ENCODE peak calls at places on chromosomes 16 and 17, in seven cellular contexts. O is natural killer cell, P is AG04450, J is PC-9, M is HFF-Myc, C is cardiac fibroblast, S is lower lobe of right lung. U is an unnamed sample.

GRCh38 chr16:15553313-15554088 is 89.5 kb downstream of the MARF1 start:
- DNase-seq in O (no peak), P (no peak), J (no peak), M (no peak), C (peak), S (no peak), U (no peak)

GRCh38 chr17:63191610-63192009 is 225.6 kb downstream of the TANC2 start:
- DNase-seq in O (no peak), P (no peak), J (no peak), M (no peak), C (no peak), S (peak), U (no peak)

GRCh38 chr16:67417333-67418061 is 1.2 kb upstream of the ZDHHC1 start:
- DNase-seq in O (no peak), P (no peak), J (no peak), M (no peak), C (no peak), S (no peak), U (no peak)

GRCh38 chr17:65772989-65773388 is 211.5 kb upstream of the AXIN2 start:
- DNase-seq in O (no peak), P (no peak), J (peak), M (no peak), C (no peak), S (no peak), U (no peak)

GRCh38 chr16:3486506-3487215 is 8.6 kb downstream of the C16orf90 start:
- DNase-seq in O (no peak), P (no peak), J (no peak), M (no peak), C (no peak), S (no peak), U (no peak)

GRCh38 chr17:73342057-73342522 is 30.3 kb upstream of the CDC42EP4 start:
- DNase-seq in O (no peak), P (no peak), J (no peak), M (peak), C (peak), S (peak), U (no peak)

GRCh38 chr16:27175888-27176287 is 27.4 kb upstream of the KDM8 start:
- DNase-seq in O (no peak), P (no peak), J (no peak), M (no peak), C (peak), S (no peak), U (no peak)

GRCh38 chr16:84735846-84736586 is 36.2 kb downstream of the USP10 start:
- DNase-seq in O (no peak), P (no peak), J (peak), M (no peak), C (no peak), S (peak), U (no peak)

GRCh38 chr17:81959362-81960129 is 1.4 kb downstream of the NOTUM start:
- DNase-seq in O (peak), P (no peak), J (no peak), M (no peak), C (peak), S (peak), U (peak)

GRCh38 chr16:54370653-54371052 is 84.1 kb upstream of the IRX3 start:
- DNase-seq in O (no peak), P (no peak), J (no peak), M (no peak), C (no peak), S (peak), U (no peak)

GRCh38 chr17:30414486-30414885 is 35.8 kb downstream of the CPD start:
- DNase-seq in O (no peak), P (no peak), J (no peak), M (no peak), C (no peak), S (no peak), U (no peak)

GRCh38 chr17:17785407-17785806 is 51.4 kb downstream of the SREBF1 start:
- DNase-seq in O (no peak), P (no peak), J (no peak), M (no peak), C (no peak), S (no peak), U (no peak)

GRCh38 chr17:32486701-32487459 is at the start of gene CDK5R1:
- DNase-seq in O (peak), P (no peak), J (no peak), M (no peak), C (peak), S (peak), U (no peak)

GRCh38 chr17:10349403-10349802 is 23.4 kb downstream of the MYH13 start:
- DNase-seq in O (no peak), P (no peak), J (no peak), M (no peak), C (no peak), S (no peak), U (no peak)
- TF ChIP-seq CTCF in O (no peak), P (no peak), J (peak), M (peak), C (peak), S (peak), U (peak)

GRCh38 chr16:65727534-65728137 is 605.8 kb upstream of the CDH11 start:
- DNase-seq in O (no peak), P (no peak), J (no peak), M (no peak), C (no peak), S (no peak), U (no peak)
- TF ChIP-seq CTCF in O (no peak), P (peak), J (no peak), M (no peak), C (no peak), S (no peak), U (no peak)

DNA sequence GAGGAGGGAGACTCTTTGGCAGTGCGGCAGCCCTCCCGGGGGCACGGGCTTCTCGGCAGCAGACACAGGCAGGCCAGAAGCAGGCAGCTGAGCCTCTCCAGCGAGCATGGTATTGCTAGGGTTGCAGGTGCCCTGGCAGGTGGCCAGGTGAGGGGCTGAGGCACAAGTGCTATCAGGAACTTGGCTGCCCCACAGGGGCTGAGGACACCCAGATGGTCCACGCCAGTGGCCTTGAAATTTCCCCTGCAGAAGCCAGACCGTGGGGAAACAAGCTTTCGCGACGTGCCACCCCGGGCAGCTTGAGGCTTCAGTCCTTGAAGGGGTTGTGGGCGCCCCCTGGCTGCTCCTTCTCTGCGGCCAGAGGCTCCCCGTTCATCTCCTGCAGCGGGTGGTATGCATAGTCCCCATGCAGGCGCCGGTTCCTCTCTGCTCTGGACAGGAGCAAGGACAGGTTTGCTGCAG is 8.5 kb downstream of the NAGPA start:
- DNase-seq in O (no peak), P (no peak), J (no peak), M (no peak), C (peak), S (no peak), U (no peak)
- TF ChIP-seq CTCF in O (no peak), P (peak), J (no peak), M (peak), C (no peak), S (peak), U (peak)

GRCh38 chr17:75889454-75889853 is 7.3 kb downstream of the TRIM65 start:
- DNase-seq in O (no peak), P (no peak), J (no peak), M (no peak), C (peak), S (no peak), U (no peak)
- TF ChIP-seq CTCF in O (no peak), P (no peak), J (no peak), M (no peak), C (no peak), S (no peak), U (no peak)

GRCh38 chr17:80803451-80804428 is 187.9 kb upstream of the CHMP6 start:
- DNase-seq in O (no peak), P (no peak), J (no peak), M (no peak), C (no peak), S (no peak), U (no peak)

GRCh38 chr17:80802626-80803450 is 188.8 kb upstream of the CHMP6 start:
- DNase-seq in O (no peak), P (no peak), J (no peak), M (no peak), C (no peak), S (no peak), U (no peak)

GRCh38 chr17:80799553-80800403 is 191.9 kb upstream of the CHMP6 start:
- DNase-seq in O (no peak), P (no peak), J (no peak), M (no peak), C (no peak), S (no peak), U (no peak)

GRCh38 chr17:80798595-80799552 is 192.8 kb upstream of the CHMP6 start:
- DNase-seq in O (no peak), P (no peak), J (no peak), M (no peak), C (no peak), S (no peak), U (no peak)

DNA sequence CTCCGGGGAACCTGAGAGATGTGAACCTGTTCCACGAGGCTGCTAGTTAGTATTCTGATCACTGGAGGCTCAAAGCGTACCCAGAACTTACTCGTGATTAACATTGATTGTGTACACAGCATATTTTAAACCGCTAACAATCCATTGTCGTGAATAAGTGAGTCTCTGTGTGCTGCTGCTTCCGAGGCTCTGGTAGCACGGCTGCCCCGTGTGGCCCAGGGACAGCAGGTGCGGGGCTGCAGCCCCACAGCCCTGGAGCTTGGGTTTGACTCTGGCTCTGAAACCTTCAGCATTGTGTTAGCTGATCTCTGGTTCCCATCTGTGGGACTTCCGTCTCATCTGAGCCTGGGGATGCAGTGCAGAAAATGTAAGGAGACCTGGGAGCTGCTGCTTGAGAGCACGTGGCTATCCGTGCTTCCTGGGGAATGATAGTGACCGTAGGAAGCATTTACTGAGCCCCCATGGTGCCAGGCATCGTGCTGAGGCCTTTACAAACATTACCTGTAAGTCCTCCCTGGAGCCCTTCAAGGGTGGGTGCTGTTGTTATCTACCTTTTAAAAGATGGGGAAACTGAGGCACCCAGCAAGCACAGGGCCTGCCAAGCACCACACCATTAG is 190.8 kb upstream of the CHMP6 start:
- DNase-seq in O (no peak), P (no peak), J (no peak), M (no peak), C (no peak), S (no peak), U (no peak)
- TF ChIP-seq CTCF in O (no peak), P (no peak), J (no peak), M (no peak), C (no peak), S (no peak), U (no peak)

GRCh38 chr16:75555707-75556512 is at the start of gene TMEM231:
- DNase-seq in O (peak), P (peak), J (peak), M (peak), C (peak), S (peak), U (peak)

GRCh38 chr16:75555213-75555706 is 792 bp downstream of the TMEM231 start:
- DNase-seq in O (no peak), P (peak), J (peak), M (peak), C (peak), S (peak), U (peak)

GRCh38 chr16:75546293-75546692 is 9.8 kb downstream of the TMEM231 start:
- DNase-seq in O (no peak), P (no peak), J (no peak), M (no peak), C (no peak), S (no peak), U (no peak)

GRCh38 chr16:75552951-75553350 is 3.1 kb downstream of the TMEM231 start:
- DNase-seq in O (no peak), P (no peak), J (no peak), M (no peak), C (no peak), S (no peak), U (no peak)

GRCh38 chr16:75550211-75550662 is 5.8 kb downstream of the TMEM231 start:
- DNase-seq in O (no peak), P (no peak), J (no peak), M (no peak), C (peak), S (no peak), U (no peak)
- TF ChIP-seq CTCF in O (no peak), P (peak), J (peak), M (peak), C (peak), S (peak), U (peak)

U was measured in type B pancreatic cell.